ENCODE peak calls at places on chromosome 13, in four cellular contexts. One of them, this sample, is unnamed.

GRCh38 chr13:68506888-68507551 is 1276.9 kb upstream of the PCDH9 start:
- DNase-seq in NCI-H1417 treated with DMSO at 0.1 percent for 48 hours: no peak
- DNase-seq in stimulated activated CD8-positive, alpha-beta memory T cell treated with anti-CD3 and anti-CD28 coated beads, Interleukin-15, amount 100 ng/mL, for 4 hours: no peak
- DNase-seq in A549: no peak
- DNase-seq in this sample: no peak

GRCh38 chr13:51269039-51269438 is 46.8 kb downstream of the FAM124A start:
- DNase-seq in NCI-H1417 treated with DMSO at 0.1 percent for 48 hours: no peak
- DNase-seq in stimulated activated CD8-positive, alpha-beta memory T cell treated with anti-CD3 and anti-CD28 coated beads, Interleukin-15, amount 100 ng/mL, for 4 hours: no peak
- DNase-seq in A549: no peak
- DNase-seq in this sample: no peak

GRCh38 chr13:35499131-35500051 is 22.9 kb upstream of the MAB21L1 start:
- DNase-seq in NCI-H1417 treated with DMSO at 0.1 percent for 48 hours: peak
- DNase-seq in stimulated activated CD8-positive, alpha-beta memory T cell treated with anti-CD3 and anti-CD28 coated beads, Interleukin-15, amount 100 ng/mL, for 4 hours: no peak
- DNase-seq in A549: no peak
- DNase-seq in this sample: no peak

GRCh38 chr13:71704650-71705049 is 162.4 kb downstream of the DACH1 start:
- DNase-seq in NCI-H1417 treated with DMSO at 0.1 percent for 48 hours: no peak
- DNase-seq in stimulated activated CD8-positive, alpha-beta memory T cell treated with anti-CD3 and anti-CD28 coated beads, Interleukin-15, amount 100 ng/mL, for 4 hours: no peak
- DNase-seq in A549: no peak
- DNase-seq in this sample: no peak

GRCh38 chr13:38821753-38822551 is 135.1 kb downstream of the FREM2 start:
- DNase-seq in NCI-H1417 treated with DMSO at 0.1 percent for 48 hours: no peak
- DNase-seq in stimulated activated CD8-positive, alpha-beta memory T cell treated with anti-CD3 and anti-CD28 coated beads, Interleukin-15, amount 100 ng/mL, for 4 hours: no peak
- DNase-seq in A549: no peak
- DNase-seq in this sample: no peak

GRCh38 chr13:72850959-72851677 is 69.2 kb downstream of the PIBF1 start:
- DNase-seq in NCI-H1417 treated with DMSO at 0.1 percent for 48 hours: no peak
- DNase-seq in stimulated activated CD8-positive, alpha-beta memory T cell treated with anti-CD3 and anti-CD28 coated beads, Interleukin-15, amount 100 ng/mL, for 4 hours: no peak
- DNase-seq in A549: no peak
- DNase-seq in this sample: no peak

GRCh38 chr13:73171242-73171641 is 112.4 kb downstream of the KLF5 start:
- DNase-seq in NCI-H1417 treated with DMSO at 0.1 percent for 48 hours: no peak
- DNase-seq in stimulated activated CD8-positive, alpha-beta memory T cell treated with anti-CD3 and anti-CD28 coated beads, Interleukin-15, amount 100 ng/mL, for 4 hours: no peak
- DNase-seq in A549: no peak
- DNase-seq in this sample: no peak

GRCh38 chr13:38697628-38698333 is 10.9 kb downstream of the FREM2 start:
- DNase-seq in NCI-H1417 treated with DMSO at 0.1 percent for 48 hours: no peak
- DNase-seq in stimulated activated CD8-positive, alpha-beta memory T cell treated with anti-CD3 and anti-CD28 coated beads, Interleukin-15, amount 100 ng/mL, for 4 hours: no peak
- DNase-seq in A549: no peak
- DNase-seq in this sample: no peak

GRCh38 chr13:41864658-41865057 is 96.3 kb downstream of the VWA8 start:
- DNase-seq in NCI-H1417 treated with DMSO at 0.1 percent for 48 hours: no peak
- DNase-seq in stimulated activated CD8-positive, alpha-beta memory T cell treated with anti-CD3 and anti-CD28 coated beads, Interleukin-15, amount 100 ng/mL, for 4 hours: no peak
- DNase-seq in A549: no peak
- DNase-seq in this sample: peak

GRCh38 chr13:74966814-74967213 is 515.2 kb downstream of the TBC1D4 start:
- DNase-seq in NCI-H1417 treated with DMSO at 0.1 percent for 48 hours: peak
- DNase-seq in stimulated activated CD8-positive, alpha-beta memory T cell treated with anti-CD3 and anti-CD28 coated beads, Interleukin-15, amount 100 ng/mL, for 4 hours: no peak
- DNase-seq in A549: no peak
- DNase-seq in this sample: no peak

GRCh38 chr13:111920932-111921705 is 145.8 kb upstream of the SOX1 start:
- DNase-seq in NCI-H1417 treated with DMSO at 0.1 percent for 48 hours: no peak
- DNase-seq in stimulated activated CD8-positive, alpha-beta memory T cell treated with anti-CD3 and anti-CD28 coated beads, Interleukin-15, amount 100 ng/mL, for 4 hours: no peak
- DNase-seq in A549: no peak
- DNase-seq in this sample: no peak

GRCh38 chr13:99265162-99265822 is 7.1 kb upstream of the GPR18 start:
- DNase-seq in NCI-H1417 treated with DMSO at 0.1 percent for 48 hours: no peak
- DNase-seq in stimulated activated CD8-positive, alpha-beta memory T cell treated with anti-CD3 and anti-CD28 coated beads, Interleukin-15, amount 100 ng/mL, for 4 hours: no peak
- DNase-seq in A549: no peak
- DNase-seq in this sample: no peak

GRCh38 chr13:27613623-27614022 is 6.7 kb downstream of the LNX2 start:
- DNase-seq in NCI-H1417 treated with DMSO at 0.1 percent for 48 hours: no peak
- DNase-seq in stimulated activated CD8-positive, alpha-beta memory T cell treated with anti-CD3 and anti-CD28 coated beads, Interleukin-15, amount 100 ng/mL, for 4 hours: no peak
- DNase-seq in A549: no peak
- DNase-seq in this sample: no peak

GRCh38 chr13:26759156-26759906 is 1.3 kb downstream of the GPR12 start:
- DNase-seq in NCI-H1417 treated with DMSO at 0.1 percent for 48 hours: no peak
- DNase-seq in stimulated activated CD8-positive, alpha-beta memory T cell treated with anti-CD3 and anti-CD28 coated beads, Interleukin-15, amount 100 ng/mL, for 4 hours: no peak
- DNase-seq in A549: no peak
- DNase-seq in this sample: no peak

GRCh38 chr13:48009298-48009697 is 8.2 kb upstream of the SUCLA2 start:
- DNase-seq in NCI-H1417 treated with DMSO at 0.1 percent for 48 hours: no peak
- DNase-seq in stimulated activated CD8-positive, alpha-beta memory T cell treated with anti-CD3 and anti-CD28 coated beads, Interleukin-15, amount 100 ng/mL, for 4 hours: no peak
- DNase-seq in A549: peak
- DNase-seq in this sample: no peak

GRCh38 chr13:50690020-50690419 is 153.5 kb downstream of the DLEU7 start:
- DNase-seq in NCI-H1417 treated with DMSO at 0.1 percent for 48 hours: no peak
- DNase-seq in stimulated activated CD8-positive, alpha-beta memory T cell treated with anti-CD3 and anti-CD28 coated beads, Interleukin-15, amount 100 ng/mL, for 4 hours: no peak
- DNase-seq in A549: no peak
- DNase-seq in this sample: no peak

GRCh38 chr13:42762917-42763316 is 18.5 kb upstream of the FAM216B start:
- DNase-seq in NCI-H1417 treated with DMSO at 0.1 percent for 48 hours: no peak
- DNase-seq in stimulated activated CD8-positive, alpha-beta memory T cell treated with anti-CD3 and anti-CD28 coated beads, Interleukin-15, amount 100 ng/mL, for 4 hours: no peak
- DNase-seq in A549: no peak
- DNase-seq in this sample: no peak

GRCh38 chr13:104321756-104322155 is 1255.5 kb upstream of the SLC10A2 start:
- DNase-seq in NCI-H1417 treated with DMSO at 0.1 percent for 48 hours: no peak
- DNase-seq in stimulated activated CD8-positive, alpha-beta memory T cell treated with anti-CD3 and anti-CD28 coated beads, Interleukin-15, amount 100 ng/mL, for 4 hours: no peak
- DNase-seq in A549: no peak
- DNase-seq in this sample: no peak

GRCh38 chr13:21531475-21531874 is 72.4 kb upstream of the ZDHHC20 start:
- DNase-seq in NCI-H1417 treated with DMSO at 0.1 percent for 48 hours: no peak
- DNase-seq in stimulated activated CD8-positive, alpha-beta memory T cell treated with anti-CD3 and anti-CD28 coated beads, Interleukin-15, amount 100 ng/mL, for 4 hours: no peak
- DNase-seq in A549: no peak
- DNase-seq in this sample: no peak

GRCh38 chr13:50198508-50198907 is 183.3 kb downstream of the KCNRG start:
- DNase-seq in NCI-H1417 treated with DMSO at 0.1 percent for 48 hours: no peak
- DNase-seq in stimulated activated CD8-positive, alpha-beta memory T cell treated with anti-CD3 and anti-CD28 coated beads, Interleukin-15, amount 100 ng/mL, for 4 hours: no peak
- DNase-seq in A549: no peak
- DNase-seq in this sample: no peak

GRCh38 chr13:68439821-68440220 is 1209.7 kb upstream of the PCDH9 start:
- DNase-seq in NCI-H1417 treated with DMSO at 0.1 percent for 48 hours: no peak
- DNase-seq in stimulated activated CD8-positive, alpha-beta memory T cell treated with anti-CD3 and anti-CD28 coated beads, Interleukin-15, amount 100 ng/mL, for 4 hours: no peak
- DNase-seq in A549: peak
- DNase-seq in this sample: no peak

GRCh38 chr13:32639502-32640105 is 53.4 kb downstream of the PDS5B start:
- DNase-seq in NCI-H1417 treated with DMSO at 0.1 percent for 48 hours: no peak
- DNase-seq in stimulated activated CD8-positive, alpha-beta memory T cell treated with anti-CD3 and anti-CD28 coated beads, Interleukin-15, amount 100 ng/mL, for 4 hours: peak
- DNase-seq in A549: peak
- DNase-seq in this sample: no peak

GRCh38 chr13:54574791-54575190 is 1546.2 kb downstream of the OLFM4 start:
- DNase-seq in NCI-H1417 treated with DMSO at 0.1 percent for 48 hours: no peak
- DNase-seq in stimulated activated CD8-positive, alpha-beta memory T cell treated with anti-CD3 and anti-CD28 coated beads, Interleukin-15, amount 100 ng/mL, for 4 hours: no peak
- DNase-seq in A549: peak
- DNase-seq in this sample: no peak

GRCh38 chr13:37175996-37176395 is 70.5 kb upstream of the CSNK1A1L start:
- DNase-seq in NCI-H1417 treated with DMSO at 0.1 percent for 48 hours: no peak
- DNase-seq in stimulated activated CD8-positive, alpha-beta memory T cell treated with anti-CD3 and anti-CD28 coated beads, Interleukin-15, amount 100 ng/mL, for 4 hours: no peak
- DNase-seq in A549: no peak
- DNase-seq in this sample: no peak

GRCh38 chr13:61954092-61954491 is 538.4 kb upstream of the PCDH20 start:
- DNase-seq in NCI-H1417 treated with DMSO at 0.1 percent for 48 hours: peak
- DNase-seq in stimulated activated CD8-positive, alpha-beta memory T cell treated with anti-CD3 and anti-CD28 coated beads, Interleukin-15, amount 100 ng/mL, for 4 hours: no peak
- DNase-seq in A549: peak
- DNase-seq in this sample: no peak

GRCh38 chr13:105611424-105611823 is 924.0 kb downstream of the EFNB2 start:
- DNase-seq in NCI-H1417 treated with DMSO at 0.1 percent for 48 hours: no peak
- DNase-seq in stimulated activated CD8-positive, alpha-beta memory T cell treated with anti-CD3 and anti-CD28 coated beads, Interleukin-15, amount 100 ng/mL, for 4 hours: no peak
- DNase-seq in A549: no peak
- DNase-seq in this sample: no peak

GRCh38 chr13:111317042-111317550 is 3.3 kb upstream of the TEX29 start:
- DNase-seq in NCI-H1417 treated with DMSO at 0.1 percent for 48 hours: no peak
- DNase-seq in stimulated activated CD8-positive, alpha-beta memory T cell treated with anti-CD3 and anti-CD28 coated beads, Interleukin-15, amount 100 ng/mL, for 4 hours: no peak
- DNase-seq in A549: no peak
- DNase-seq in this sample: no peak